ENCODE peak calls at places on chromosomes 4 and X, in eight cellular contexts. F is stimulated activated CD4-positive, alpha-beta T cell treated with anti-CD3 and anti-CD28 coated beads, Interleukin-2, amount 100 ng/mL, for 24 hours; J is NAMALWA; W is activated CD4-positive, alpha-beta T cell treated with anti-CD3 and anti-CD28 coated beads for 48 hours; Q is GM03348; V is EL; L is pulmonary artery endothelial cell; K is HTR-8/SVneo. M is an unnamed sample.

GRCh38 chr4:87506974-87507701 is 22.0 kb downstream of the SPARCL1 start:
- DNase-seq in L (no peak), J (no peak), F (no peak), K (no peak), W (no peak), Q (peak), V (peak), M (no peak)

GRCh38 chr4:98527528-98527927 is 130.9 kb downstream of the TSPAN5 start:
- DNase-seq in W (no peak), L (no peak), V (no peak), K (no peak), F (no peak), J (no peak), Q (no peak), M (no peak)

GRCh38 chrX:31336419-31336818 is 264.6 kb upstream of the FTHL17 start:
- DNase-seq in F (no peak), W (no peak), J (no peak), V (no peak), K (no peak), L (no peak), Q (no peak), M (no peak)

GRCh38 chrX:68710870-68711576 is 63.6 kb downstream of the STARD8 start:
- DNase-seq in J (peak), K (peak), W (peak), Q (peak), F (peak), V (peak), L (no peak), M (no peak)

GRCh38 chrX:97416461-97416860 is 532.8 kb downstream of the RPA4 start:
- DNase-seq in Q (no peak), L (no peak), V (peak), F (no peak), J (no peak), W (no peak), K (no peak), M (no peak)

GRCh38 chr4:288891-289290 is 16.4 kb downstream of the ZNF732 start:
- DNase-seq in K (no peak), Q (no peak), L (no peak), W (no peak), V (peak), F (no peak), J (no peak), M (no peak)

GRCh38 chr4:8837181-8837811 is 34.3 kb downstream of the HMX1 start:
- DNase-seq in J (no peak), W (no peak), V (no peak), L (no peak), K (no peak), Q (no peak), F (no peak), M (no peak)

GRCh38 chr4:7831330-7831729 is 108.3 kb downstream of the AFAP1 start:
- DNase-seq in Q (peak), V (peak), W (peak), K (no peak), F (peak), L (no peak), J (no peak), M (no peak)

GRCh38 chr4:105150511-105150910 is 3.8 kb downstream of the TET2 start:
- DNase-seq in W (no peak), V (no peak), Q (no peak), K (no peak), L (no peak), J (no peak), F (no peak), M (no peak)

GRCh38 chrX:23904096-23904495 is 3.6 kb downstream of the APOO start:
- DNase-seq in W (no peak), F (no peak), L (no peak), Q (no peak), J (peak), K (no peak), V (no peak), M (no peak)

GRCh38 chrX:153725039-153725831 is 579 bp downstream of the ABCD1 start:
- DNase-seq in F (peak), J (peak), Q (no peak), V (no peak), L (no peak), W (peak), K (no peak), M (no peak)

GRCh38 chr4:8776366-8776765 is 95.3 kb downstream of the HMX1 start:
- DNase-seq in W (no peak), J (no peak), F (no peak), Q (no peak), V (no peak), L (no peak), K (no peak), M (no peak)

GRCh38 chr4:136750898-136751297 is 781.4 kb downstream of the PCDH18 start:
- DNase-seq in F (no peak), Q (no peak), V (peak), J (no peak), L (no peak), K (no peak), W (no peak), M (no peak)

GRCh38 chr4:98626350-98626749 is 32.1 kb downstream of the TSPAN5 start:
- DNase-seq in J (no peak), K (peak), Q (peak), L (peak), V (peak), F (no peak), W (no peak), M (no peak)

M was measured in stimulated activated naive B cell treated with anti-CD40 and anti-IgM and Interleukin-4, amounts not matched to agents 10 μg/mL and 1 μg/mL and 100 μg/mL, for 72 hours.